ENCODE peak calls at places on chromosomes 11 and 22, in ten cellular contexts. O is bronchial epithelial cell, T is GM23338, Z is colonic mucosa, Q is tibial nerve, X is right lobe of liver, U is tibial artery, I is breast epithelium, N is pancreas, F is cardiac muscle cell. D is an unnamed sample.

GRCh38 chr11:46845440-46845739 is 690 bp downstream of the CKAP5 start:
- DNase-seq in N (no peak), F (no peak), T (no peak), O (peak; percentile 54), X (no peak), Z (peak; percentile 63), I (no peak), Q (no peak), U (no peak), D (no peak)

GRCh38 chr11:102560555-102561011 is 30.0 kb upstream of the MMP7 start:
- DNase-seq in N (no peak), X (no peak), O (peak; percentile 41), Q (peak; percentile 54), F (no peak), U (no peak), I (peak; percentile 85), Z (no peak), T (no peak), D (peak; percentile 73)

GRCh38 chr11:25734592-25735211 is 597.2 kb upstream of the ANO3 start:
- DNase-seq in Z (no peak), F (peak; percentile 48), N (no peak), O (peak; percentile 61), T (peak; percentile 88), U (no peak), Q (no peak), X (no peak), I (no peak), D (no peak)

GRCh38 chr11:117839936-117840813 is 15.6 kb upstream of the FXYD2 start:
- DNase-seq in Q (no peak), Z (no peak), T (no peak), N (no peak), I (peak; percentile 17), F (no peak), O (no peak), U (peak; percentile 35), X (peak; percentile 42), D (no peak)

GRCh38 chr11:134882141-134882540 is 470.1 kb upstream of the B3GAT1 start:
- DNase-seq in O (no peak), T (no peak), I (no peak), F (no peak), Q (no peak), Z (no peak), N (no peak), X (no peak), U (no peak), D (no peak)

GRCh38 chr11:78100276-78101040 is 20.8 kb upstream of the NDUFC2 start:
- DNase-seq in Q (no peak), O (no peak), X (no peak), Z (no peak), U (no peak), N (no peak), I (no peak), T (no peak), F (peak; percentile 40), D (no peak)

GRCh38 chr22:25404556-25404922 is 159.9 kb upstream of the GRK3 start:
- DNase-seq in U (no peak), T (peak; percentile 73), N (peak; percentile 37), Z (no peak), O (no peak), X (no peak), I (no peak), F (no peak), Q (no peak), D (no peak)

GRCh38 chr11:98679673-98680072 is 341.1 kb upstream of the CNTN5 start:
- DNase-seq in N (no peak), T (peak; percentile 57), X (no peak), Z (no peak), F (no peak), U (no peak), O (no peak), Q (no peak), I (no peak), D (no peak)

GRCh38 chr11:72687326-72687725 is 13.1 kb upstream of the PDE2A start:
- DNase-seq in I (no peak), N (no peak), O (no peak), X (no peak), Q (no peak), T (no peak), F (no peak), Z (no peak), U (no peak), D (no peak)

GRCh38 chr22:48940988-48941902 is 886.4 kb downstream of the BRD1 start:
- DNase-seq in X (no peak), I (no peak), Q (no peak), U (peak; percentile 43), N (no peak), O (no peak), F (no peak), T (no peak), Z (peak; percentile 8), D (no peak)

GRCh38 chr22:46547883-46548244 is 10.4 kb upstream of the CELSR1 start:
- DNase-seq in Q (peak; percentile 71), U (peak; percentile 83), N (no peak), T (no peak), F (no peak), O (peak; percentile 68), Z (no peak), X (peak; percentile 91), I (peak; percentile 62), D (no peak)

GRCh38 chr11:2093575-2094353 is 45.4 kb downstream of the IGF2 start:
- DNase-seq in T (no peak), F (no peak), U (peak; percentile 81), I (peak; percentile 91), X (peak; percentile 80), Q (no peak), N (peak; percentile 50), O (peak; percentile 71), Z (no peak), D (no peak)

GRCh38 chr11:76674517-76675400 is 4.2 kb upstream of the LRRC32 start:
- DNase-seq in I (no peak), Z (no peak), O (no peak), X (no peak), Q (no peak), F (peak; percentile 17), T (peak; percentile 48), U (no peak), N (no peak), D (peak; percentile 76)

GRCh38 chr11:66936326-66936725 is 21.9 kb downstream of the PC start:
- DNase-seq in U (no peak), O (peak; percentile 80), I (no peak), N (no peak), T (no peak), Z (no peak), Q (no peak), X (no peak), F (no peak), D (no peak)

DNA sequence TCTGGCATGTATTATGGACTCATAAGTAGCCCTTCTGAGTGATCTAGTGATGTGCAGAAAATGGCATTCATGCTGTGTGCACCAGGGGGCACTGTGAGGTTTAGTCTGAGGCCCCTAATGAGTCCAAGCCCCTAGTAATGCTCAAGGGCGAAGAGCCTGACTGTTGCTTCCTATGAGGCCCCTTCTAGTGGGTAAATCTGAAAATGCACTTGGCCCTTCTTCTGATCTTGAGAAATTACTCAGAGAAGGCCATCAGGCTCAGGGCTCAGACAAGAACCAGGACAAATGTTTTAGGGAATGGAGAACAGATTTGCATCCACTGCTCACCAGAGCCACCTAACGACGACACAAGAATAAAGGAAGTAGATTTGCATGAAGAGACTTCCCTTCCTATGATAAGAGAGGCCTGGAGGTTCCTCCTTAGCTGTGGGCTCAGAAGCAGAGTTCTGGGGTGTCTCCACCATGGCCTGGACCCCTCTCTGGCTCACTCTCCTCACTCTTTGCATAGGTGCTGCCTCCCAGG is 75.8 kb downstream of the GGTLC2 start:
- DNase-seq in N (no peak), Z (peak; percentile 51), T (peak; percentile 77), F (no peak), O (peak; percentile 41), U (peak; percentile 55), I (no peak), X (no peak), Q (peak; percentile 11), D (peak; percentile 56)
- TF ChIP-seq CTCF in N (no peak), Z (peak; percentile 39), T (peak; percentile 69), F (peak; percentile 79), O (peak; percentile 43), U (no peak), I (no peak), X (peak; percentile 46), Q (no peak), D (peak; percentile 63)

DNA sequence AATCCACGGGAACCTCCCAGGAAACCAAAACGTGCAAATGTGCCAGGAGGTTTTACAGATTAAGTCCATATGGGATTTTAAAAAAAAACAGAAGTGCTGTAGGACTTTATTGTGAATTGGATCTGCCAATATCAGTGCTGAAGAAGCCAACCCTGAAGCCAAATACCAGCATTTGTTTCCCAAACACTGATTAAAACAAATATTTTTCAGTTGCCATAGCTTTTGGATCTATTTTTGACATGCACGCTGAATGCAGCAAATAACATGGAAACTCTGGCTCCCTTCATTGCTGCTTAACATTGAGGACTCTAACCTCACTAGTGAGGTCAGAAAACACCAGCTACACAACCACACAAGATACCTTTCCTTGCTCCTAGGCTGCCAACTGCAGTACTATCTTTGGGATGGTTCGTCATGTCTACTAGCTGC is 28.4 kb upstream of the SIK2 start:
- DNase-seq in I (no peak), T (no peak), Z (no peak), N (no peak), O (no peak), Q (no peak), X (no peak), F (no peak), U (no peak), D (no peak)
- H3K4me3 ChIP-seq in I (peak overlapping the region; percentile 10), T (no peak overlapping the region), Z (no peak overlapping the region), N (no peak overlapping the region), O (no peak overlapping the region), Q (no peak overlapping the region), X (no peak overlapping the region), F (no peak overlapping the region), U (peak overlapping the region; percentile 35), D (no peak overlapping the region)

DNA sequence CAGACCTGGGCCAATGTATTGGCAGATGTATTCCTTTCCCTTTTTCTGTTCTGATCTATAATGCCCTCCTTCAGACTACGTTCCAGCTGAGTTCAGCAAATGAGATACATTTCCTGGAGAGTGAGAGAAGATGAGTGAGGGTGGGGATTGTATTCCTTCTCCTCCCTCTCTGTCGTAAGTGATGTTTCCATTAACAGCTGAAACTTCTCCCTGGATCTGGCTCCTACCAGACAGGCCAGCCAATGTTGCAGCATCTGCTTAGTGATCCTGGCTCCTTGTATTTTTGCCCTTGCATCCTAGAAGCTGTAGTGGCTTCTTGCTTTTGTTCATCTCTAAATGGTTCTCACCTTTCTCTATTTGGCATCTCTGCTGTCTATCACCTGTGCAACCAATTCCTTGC is 48.1 kb upstream of the MTMR2 start:
- DNase-seq in U (no peak), Q (no peak), I (no peak), F (no peak), X (no peak), Z (no peak), N (no peak), T (no peak), O (no peak), D (no peak)
- H3K27me3 ChIP-seq in U (no peaks in the 10 kb centered on the region), Q (no peaks in the 10 kb centered on the region), I (no peaks in the 10 kb centered on the region), F (no peaks in the 10 kb centered on the region), X (no peaks in the 10 kb centered on the region), Z (no peaks in the 10 kb centered on the region), N (no peaks in the 10 kb centered on the region), T (no peaks in the 10 kb centered on the region), O (no peaks in the 10 kb centered on the region), D (no peaks in the 10 kb centered on the region)

DNA sequence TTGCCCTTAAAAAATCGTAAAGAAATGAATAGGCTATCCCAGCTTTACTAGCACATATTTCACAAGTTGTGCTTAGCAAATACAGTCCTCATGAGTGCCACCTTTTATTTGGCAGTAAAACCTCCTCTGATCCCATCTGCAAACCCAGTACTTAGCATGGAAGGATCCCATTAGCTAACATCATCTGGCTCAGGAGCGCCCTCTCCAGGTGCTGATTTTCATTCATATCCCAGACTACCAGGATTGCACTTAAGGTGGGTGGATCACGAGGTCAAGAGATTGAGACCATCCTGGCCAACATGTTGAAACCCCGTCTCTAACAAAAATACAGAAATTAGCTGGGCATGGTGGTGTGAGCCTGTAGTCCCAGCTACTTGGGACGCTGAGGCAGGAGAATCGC is 76.1 kb upstream of the PAX6 start:
- DNase-seq in O (no peak), I (no peak), T (peak; percentile 83), Q (no peak), N (no peak), X (no peak), U (no peak), Z (no peak), F (no peak), D (no peak)
- TF ChIP-seq CTCF in O (no peak), I (no peak), T (peak; percentile 77), Q (no peak), N (no peak), X (no peak), U (no peak), Z (no peak), F (peak; percentile 4), D (peak; percentile 31)

D was measured in GM06990.